ENCODE peak calls at places on chromosomes 2 and 18, in five cellular contexts. S, I, V, B and R are unnamed samples.

GRCh38 chr2:127040169-127040568 is 66.8 kb downstream of the BIN1 start:
- DNase-seq in S (no peak), I (no peak), V (no peak), B (no peak), R (no peak)

GRCh38 chr2:20578266-20578894 is 72.5 kb downstream of the HS1BP3 start:
- DNase-seq in S (no peak), I (no peak), V (no peak), B (no peak), R (no peak)

GRCh38 chr2:36404754-36405153 is 49.2 kb downstream of the CRIM1 start:
- DNase-seq in S (no peak), I (no peak), V (no peak), B (no peak), R (no peak)

GRCh38 chr2:18614042-18614441 is 24.7 kb upstream of the NT5C1B start:
- DNase-seq in S (no peak), I (no peak), V (no peak), B (no peak), R (no peak)

GRCh38 chr2:128644745-128645256 is 326.1 kb upstream of the HS6ST1 start:
- DNase-seq in S (no peak), I (no peak), V (no peak), B (no peak), R (no peak)

GRCh38 chr2:194383404-194383803 is 1273.6 kb upstream of the SLC39A10 start:
- DNase-seq in S (no peak), I (no peak), V (no peak), B (no peak), R (no peak)

GRCh38 chr2:188969236-188970032 is 4.7 kb upstream of the COL3A1 start:
- DNase-seq in S (no peak), I (no peak), V (no peak), B (no peak), R (peak; percentile 35)

GRCh38 chr2:226431301-226431955 is 368.2 kb downstream of the IRS1 start:
- DNase-seq in S (no peak), I (no peak), V (peak; percentile 49), B (no peak), R (no peak)

GRCh38 chr2:231452799-231453508 is 11.3 kb downstream of the NCL start:
- DNase-seq in S (peak; percentile 33), I (no peak), V (peak; percentile 23), B (no peak), R (peak; percentile 23)

GRCh38 chr2:98311771-98312545 is 34.3 kb upstream of the CNGA3 start:
- DNase-seq in S (peak; percentile 41), I (no peak), V (no peak), B (no peak), R (no peak)

GRCh38 chr2:167553635-167554034 is 665.4 kb downstream of the XIRP2 start:
- DNase-seq in S (no peak), I (no peak), V (no peak), B (no peak), R (no peak)

GRCh38 chr2:141517852-141518421 is 612.9 kb downstream of the LRP1B start:
- DNase-seq in S (no peak), I (no peak), V (peak; percentile 45), B (no peak), R (peak; percentile 69)

GRCh38 chr2:39379643-39380524 is 57.2 kb downstream of the MAP4K3 start:
- DNase-seq in S (peak; percentile 66), I (peak; percentile 69), V (peak; percentile 59), B (peak; percentile 31), R (peak; percentile 71)

GRCh38 chr2:204899983-204900382 is 354.7 kb downstream of the PARD3B start:
- DNase-seq in S (no peak), I (peak; percentile 24), V (no peak), B (no peak), R (no peak)

GRCh38 chr18:22324191-22325131 is 93.3 kb downstream of the CTAGE1 start:
- DNase-seq in S (peak; percentile 10), I (peak; percentile 72), V (no peak), B (no peak), R (no peak)

GRCh38 chr2:201707753-201708152 is 9.3 kb upstream of the MPP4 start:
- DNase-seq in S (no peak), I (peak; percentile 67), V (no peak), B (no peak), R (peak; percentile 9)

GRCh38 chr2:174510583-174511189 is 23.9 kb upstream of the GPR155 start:
- DNase-seq in S (peak; percentile 22), I (no peak), V (peak; percentile 25), B (no peak), R (peak; percentile 62)

GRCh38 chr18:3119401-3120323 is 100.1 kb downstream of the MYOM1 start:
- DNase-seq in S (peak; percentile 31), I (no peak), V (peak; percentile 60), B (no peak), R (no peak)

DNA sequence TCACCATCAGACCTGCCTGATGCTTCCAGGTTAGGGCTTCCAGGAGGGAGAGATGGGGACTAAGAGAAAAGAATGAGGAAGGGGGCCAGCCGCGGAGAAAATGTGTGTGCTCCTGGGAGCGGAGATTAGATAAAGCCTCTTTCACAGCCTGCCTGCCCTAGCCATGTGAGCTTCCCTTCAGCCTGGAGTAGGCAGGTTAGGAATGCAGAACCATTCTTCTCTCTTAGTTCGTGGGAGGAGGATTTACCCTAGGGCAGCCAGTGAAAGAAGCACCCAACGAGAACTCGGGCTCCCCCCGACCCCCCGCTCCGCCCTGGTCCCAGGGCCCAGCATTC is 36.1 kb downstream of the POMC start:
- DNase-seq in S (peak; percentile 29), I (no peak), V (no peak), B (no peak), R (no peak)
- H3K4me2 ChIP-seq in S (no peak overlapping the region), I (no peak overlapping the region), V (no peak overlapping the region), B (no peak overlapping the region), R (no peak overlapping the region)

GRCh38 chr2:239398536-239398935 is 2.3 kb downstream of the HDAC4 start:
- DNase-seq in S (no peak), I (no peak), V (no peak), B (no peak), R (no peak)
- TF ChIP-seq MYC in S (no peak), I (no peak), V (no peak), B (no peak), R (no peak)

GRCh38 chr2:8661736-8662135 is 20.1 kb upstream of the ID2 start:
- DNase-seq in S (no peak), I (no peak), V (no peak), B (no peak), R (no peak)
- H3K4me2 ChIP-seq in S (peak overlapping the region; percentile 7), I (no peak overlapping the region), V (peak overlapping the region; percentile 40), B (no peak overlapping the region), R (peak overlapping the region; percentile 79)

DNA sequence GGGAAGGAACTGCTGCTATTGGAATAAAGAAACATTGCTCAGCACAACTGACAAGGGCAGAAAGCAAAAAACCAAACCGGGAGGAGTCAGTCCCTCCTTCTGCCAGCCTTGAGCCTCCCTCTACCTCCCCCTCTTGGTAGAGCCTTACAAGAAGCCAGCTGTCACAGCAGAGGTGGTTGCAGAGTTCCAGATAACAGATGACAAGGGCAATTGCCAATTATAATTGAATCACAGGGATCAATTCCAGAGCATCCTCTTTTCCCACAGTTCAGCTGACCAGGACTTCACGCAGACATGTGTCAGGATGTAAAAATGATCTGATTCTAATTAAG is 548.2 kb upstream of the LRRTM1 start:
- DNase-seq in S (no peak), I (no peak), V (no peak), B (no peak), R (no peak)
- TF ChIP-seq MYC in S (no peak), I (no peak), V (no peak), B (no peak), R (no peak)

GRCh38 chr2:27795093-27795834 is 23.7 kb downstream of the MRPL33 start:
- DNase-seq in S (no peak), I (no peak), V (peak; percentile 64), B (no peak), R (no peak)

GRCh38 chr2:27792759-27793158 is 21.2 kb downstream of the MRPL33 start:
- DNase-seq in S (no peak), I (peak; percentile 58), V (no peak), B (no peak), R (no peak)

GRCh38 chr2:27796991-27797752 is 25.7 kb downstream of the MRPL33 start:
- DNase-seq in S (no peak), I (no peak), V (no peak), B (no peak), R (no peak)

GRCh38 chr2:27798476-27798875 is 27.0 kb downstream of the MRPL33 start:
- DNase-seq in S (no peak), I (no peak), V (no peak), B (no peak), R (no peak)

GRCh38 chr2:27795868-27796277 is 24.4 kb downstream of the MRPL33 start:
- DNase-seq in S (no peak), I (peak; percentile 89), V (no peak), B (no peak), R (no peak)
- H3K4me2 ChIP-seq in S (no peak overlapping the region), I (no peak overlapping the region), V (peak overlapping the region; percentile 59), B (no peak overlapping the region), R (no peak overlapping the region)

GRCh38 chr2:45706028-45706427 is 54.6 kb downstream of the PRKCE start:
- DNase-seq in S (no peak), I (peak; percentile 45), V (no peak), B (no peak), R (no peak)
- TF ChIP-seq MYC in S (no peak), I (no peak), V (no peak), B (no peak), R (no peak)

GRCh38 chr2:99860720-99861375 is 281.5 kb downstream of the AFF3 start:
- DNase-seq in S (no peak), I (no peak), V (no peak), B (no peak), R (no peak)
- H3K4me2 ChIP-seq in S (no peak overlapping the region), I (peak overlapping the region; percentile 70), V (no peak overlapping the region), B (no peak overlapping the region), R (no peak overlapping the region)

GRCh38 chr2:232668805-232669444 is 28.2 kb upstream of the GIGYF2 start:
- DNase-seq in S (peak; percentile 26), I (peak; percentile 28), V (peak; percentile 38), B (no peak), R (no peak)
- TF ChIP-seq MYC in S (no peak), I (no peak), V (no peak), B (no peak), R (no peak)

DNA sequence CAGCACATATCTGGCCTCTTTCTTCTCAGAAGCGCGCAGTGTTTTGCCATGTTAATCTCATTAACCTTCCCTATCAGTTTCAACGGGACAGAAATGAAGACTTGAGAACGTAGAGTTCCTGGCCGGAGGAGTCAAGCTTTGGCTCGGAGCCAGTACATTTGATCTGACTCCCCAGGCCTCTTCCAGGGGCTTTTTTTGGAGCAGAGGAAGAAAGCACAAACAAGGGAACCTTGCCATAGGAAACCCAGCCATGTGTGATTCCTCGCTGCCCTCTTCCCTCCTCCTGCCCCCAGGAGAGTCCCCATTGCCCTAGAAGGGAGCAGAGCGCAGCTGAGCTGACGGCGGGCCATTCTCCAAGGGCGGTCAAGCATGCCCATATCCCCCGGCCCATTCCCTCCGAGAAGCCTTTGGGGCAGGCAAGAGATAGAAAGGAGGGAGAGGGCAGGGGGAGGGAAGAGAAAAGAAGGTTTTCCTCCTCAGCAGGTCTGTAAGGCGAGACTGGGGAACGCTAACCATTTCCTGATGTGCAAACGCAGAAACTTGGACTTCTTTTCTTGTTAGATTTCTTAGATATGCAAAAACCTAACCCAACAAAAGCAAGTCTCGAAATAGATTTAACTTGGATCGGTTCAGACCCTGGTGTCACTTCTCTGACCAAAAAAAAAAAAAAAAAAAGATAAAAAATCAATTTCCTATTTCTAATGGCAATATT is 63.7 kb upstream of the POU3F3 start:
- DNase-seq in S (no peak), I (no peak), V (no peak), B (no peak), R (no peak)
- H3K4me2 ChIP-seq in S (no peak overlapping the region), I (no peak overlapping the region), V (no peak overlapping the region), B (no peak overlapping the region), R (no peak overlapping the region)